ENCODE peak calls at places on chromosomes 2 and 18, in seven cellular contexts. One of them, this sample, is unnamed.

GRCh38 chr2:94871226-94872087 is at the start of gene TEKT4:
- DNase-seq in MM.1S: no peak
- DNase-seq in hepatocyte: no peak
- DNase-seq in GM23338: peak; percentile 56
- DNase-seq in HCT116: no peak
- DNase-seq in PC-9: peak; percentile 70
- DNase-seq in GM23248: peak; percentile 10
- DNase-seq in this sample: peak; percentile 55

GRCh38 chr2:35292269-35292668 is 1063.3 kb upstream of the CRIM1 start:
- DNase-seq in hepatocyte: no peak
- DNase-seq in PC-9: no peak
- DNase-seq in GM23248: no peak
- DNase-seq in MM.1S: no peak
- DNase-seq in GM23338: no peak
- DNase-seq in HCT116: no peak
- DNase-seq in this sample: peak; percentile 1

GRCh38 chr2:236162031-236162803 is 6.0 kb downstream of the GBX2 start:
- DNase-seq in hepatocyte: no peak
- DNase-seq in GM23338: peak; percentile 74
- DNase-seq in HCT116: no peak
- DNase-seq in PC-9: no peak
- DNase-seq in GM23248: no peak
- DNase-seq in MM.1S: no peak
- DNase-seq in this sample: no peak

GRCh38 chr2:11434443-11434842 is 31.5 kb downstream of the E2F6 start:
- DNase-seq in HCT116: no peak
- DNase-seq in MM.1S: no peak
- DNase-seq in hepatocyte: no peak
- DNase-seq in GM23338: no peak
- DNase-seq in PC-9: no peak
- DNase-seq in GM23248: no peak
- DNase-seq in this sample: no peak

GRCh38 chr2:179446475-179447141 is 182.0 kb upstream of the SESTD1 start:
- DNase-seq in HCT116: no peak
- DNase-seq in hepatocyte: no peak
- DNase-seq in GM23338: no peak
- DNase-seq in GM23248: no peak
- DNase-seq in MM.1S: no peak
- DNase-seq in PC-9: no peak
- DNase-seq in this sample: peak; percentile 89

GRCh38 chr2:31170071-31170698 is 31.9 kb upstream of the GALNT14 start:
- DNase-seq in GM23248: peak; percentile 74
- DNase-seq in HCT116: peak; percentile 40
- DNase-seq in GM23338: peak; percentile 77
- DNase-seq in MM.1S: peak; percentile 70
- DNase-seq in PC-9: peak; percentile 53
- DNase-seq in hepatocyte: peak; percentile 81
- DNase-seq in this sample: peak; percentile 72

GRCh38 chr18:61998957-61999356 is 106.2 kb upstream of the RNF152 start:
- DNase-seq in GM23338: no peak
- DNase-seq in PC-9: no peak
- DNase-seq in HCT116: no peak
- DNase-seq in GM23248: peak; percentile 86
- DNase-seq in hepatocyte: no peak
- DNase-seq in MM.1S: no peak
- DNase-seq in this sample: peak; percentile 71

GRCh38 chr2:43221660-43222471 is 4.5 kb downstream of the ZFP36L2 start:
- DNase-seq in PC-9: peak; percentile 90
- DNase-seq in GM23248: peak; percentile 94
- DNase-seq in GM23338: peak; percentile 94
- DNase-seq in hepatocyte: peak; percentile 95
- DNase-seq in HCT116: peak; percentile 64
- DNase-seq in MM.1S: peak; percentile 69
- DNase-seq in this sample: peak; percentile 89

GRCh38 chr2:232211743-232212686 is 166.5 kb upstream of the ALPP start:
- DNase-seq in PC-9: no peak
- DNase-seq in GM23338: no peak
- DNase-seq in hepatocyte: no peak
- DNase-seq in HCT116: no peak
- DNase-seq in MM.1S: peak; percentile 74
- DNase-seq in GM23248: no peak
- DNase-seq in this sample: no peak

DNA sequence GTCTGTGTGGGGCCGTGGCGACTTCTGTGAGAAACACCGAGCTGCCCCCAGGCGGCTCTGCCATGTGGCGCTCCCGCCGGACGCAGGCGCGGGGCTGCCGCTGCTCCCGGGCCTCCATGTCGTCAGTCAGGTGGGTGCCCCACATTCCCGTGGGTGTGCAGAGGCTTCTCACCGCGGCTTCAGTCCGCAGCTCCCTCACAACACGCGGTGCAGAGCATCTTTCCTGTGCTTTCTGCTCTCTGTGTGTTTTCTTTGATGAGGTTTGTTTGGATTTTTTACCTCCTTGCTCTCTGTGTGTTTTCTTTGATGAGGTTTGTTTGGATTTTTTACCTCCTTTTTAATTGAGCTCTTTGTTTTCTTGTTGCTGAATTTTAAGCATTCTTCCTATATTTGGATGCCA is 13.0 kb downstream of the AQP12A start:
- DNase-seq in MM.1S: no peak
- DNase-seq in GM23338: no peak
- DNase-seq in hepatocyte: no peak
- DNase-seq in GM23248: no peak
- DNase-seq in HCT116: no peak
- DNase-seq in PC-9: no peak
- DNase-seq in this sample: no peak
- TF ChIP-seq EZH2 in MM.1S: no peak
- TF ChIP-seq EZH2 in GM23338: no peak
- TF ChIP-seq EZH2 in hepatocyte: no peak
- TF ChIP-seq EZH2 in GM23248: no peak
- TF ChIP-seq EZH2 in HCT116: no peak
- TF ChIP-seq EZH2 in PC-9: peak; percentile 47
- TF ChIP-seq EZH2 in this sample: no peak

GRCh38 chr2:144096531-144096930 is 423.4 kb downstream of the ZEB2 start:
- DNase-seq in hepatocyte: no peak
- DNase-seq in PC-9: no peak
- DNase-seq in HCT116: no peak
- DNase-seq in GM23338: no peak
- DNase-seq in MM.1S: no peak
- DNase-seq in GM23248: no peak
- DNase-seq in this sample: no peak

GRCh38 chr2:144099746-144100438 is 420.0 kb downstream of the ZEB2 start:
- DNase-seq in hepatocyte: peak; percentile 28
- DNase-seq in GM23248: peak; percentile 84
- DNase-seq in GM23338: peak; percentile 11
- DNase-seq in MM.1S: no peak
- DNase-seq in HCT116: no peak
- DNase-seq in PC-9: peak; percentile 15
- DNase-seq in this sample: peak; percentile 91

GRCh38 chr2:144097440-144098225 is 422.3 kb downstream of the ZEB2 start:
- DNase-seq in hepatocyte: no peak
- DNase-seq in MM.1S: no peak
- DNase-seq in GM23248: no peak
- DNase-seq in GM23338: no peak
- DNase-seq in PC-9: no peak
- DNase-seq in HCT116: no peak
- DNase-seq in this sample: no peak

GRCh38 chr2:144102386-144102785 is 417.5 kb downstream of the ZEB2 start:
- DNase-seq in MM.1S: no peak
- DNase-seq in GM23338: no peak
- DNase-seq in GM23248: no peak
- DNase-seq in hepatocyte: no peak
- DNase-seq in PC-9: no peak
- DNase-seq in HCT116: no peak
- DNase-seq in this sample: no peak

DNA sequence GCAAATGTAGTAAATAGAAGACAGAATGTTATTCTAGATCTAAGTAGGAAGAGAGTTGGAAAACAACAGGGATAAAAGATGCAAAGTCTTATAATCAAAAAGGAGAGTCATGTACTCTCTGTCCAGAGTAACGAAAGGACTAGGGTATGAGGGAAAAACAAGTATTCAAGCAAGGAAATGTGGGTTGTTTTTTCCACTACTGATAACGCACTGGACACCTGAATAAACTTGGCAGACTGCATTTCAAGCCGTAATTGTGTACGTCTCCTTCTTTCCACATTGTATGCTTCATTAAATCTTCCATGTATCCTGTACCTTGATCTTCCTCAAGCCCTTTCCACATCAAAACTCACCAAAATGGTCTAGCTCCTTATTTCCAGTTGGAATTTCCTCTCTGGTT is 420.6 kb downstream of the ZEB2 start:
- DNase-seq in PC-9: no peak
- DNase-seq in HCT116: no peak
- DNase-seq in hepatocyte: no peak
- DNase-seq in GM23338: no peak
- DNase-seq in GM23248: no peak
- DNase-seq in MM.1S: no peak
- DNase-seq in this sample: no peak
- H3K9me2 ChIP-seq in PC-9: no peaks in the 10 kb centered on the region
- H3K9me2 ChIP-seq in HCT116: no peaks in the 10 kb centered on the region
- H3K9me2 ChIP-seq in hepatocyte: no peaks in the 10 kb centered on the region
- H3K9me2 ChIP-seq in GM23338: no peaks in the 10 kb centered on the region
- H3K9me2 ChIP-seq in GM23248: no peaks in the 10 kb centered on the region
- H3K9me2 ChIP-seq in MM.1S: no peaks in the 10 kb centered on the region
- H3K9me2 ChIP-seq in this sample: no peaks in the 10 kb centered on the region

DNA sequence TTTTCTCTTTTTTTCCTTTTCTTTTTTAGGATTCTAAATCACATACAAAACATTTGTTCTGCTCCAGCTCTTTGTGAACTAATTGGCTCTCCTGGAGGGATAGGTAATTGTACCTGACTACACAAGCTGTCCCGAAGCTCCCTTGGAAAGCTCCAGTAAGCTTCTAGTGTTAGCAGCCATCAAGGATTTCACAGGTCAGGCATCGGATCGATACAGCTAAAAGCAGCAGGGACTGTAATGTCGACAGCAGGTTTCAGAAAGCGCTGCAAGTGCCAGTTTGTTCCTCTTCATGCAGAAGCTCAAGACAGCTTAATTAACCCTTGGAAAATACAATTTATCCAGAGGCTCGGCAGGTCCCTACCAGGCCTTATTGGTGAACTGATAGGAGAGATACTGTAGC is 87.2 kb upstream of the VRK2 start:
- DNase-seq in MM.1S: no peak
- DNase-seq in GM23338: peak; percentile 9
- DNase-seq in HCT116: no peak
- DNase-seq in GM23248: no peak
- DNase-seq in PC-9: no peak
- DNase-seq in hepatocyte: no peak
- DNase-seq in this sample: no peak
- H2AFZ ChIP-seq in MM.1S: no peak overlapping the region
- H2AFZ ChIP-seq in GM23338: peak overlapping the region; percentile 70
- H2AFZ ChIP-seq in HCT116: no peak overlapping the region
- H2AFZ ChIP-seq in GM23248: no peak overlapping the region
- H2AFZ ChIP-seq in PC-9: peak overlapping the region; percentile 25
- H2AFZ ChIP-seq in hepatocyte: no peak overlapping the region
- H2AFZ ChIP-seq in this sample: no peak overlapping the region

GRCh38 chr2:205800257-205800656 is 118.0 kb downstream of the NRP2 start:
- DNase-seq in GM23338: no peak
- DNase-seq in HCT116: no peak
- DNase-seq in MM.1S: no peak
- DNase-seq in hepatocyte: no peak
- DNase-seq in GM23248: no peak
- DNase-seq in PC-9: no peak
- DNase-seq in this sample: no peak

GRCh38 chr2:205800804-205801203 is 118.5 kb downstream of the NRP2 start:
- DNase-seq in hepatocyte: peak; percentile 80
- DNase-seq in HCT116: no peak
- DNase-seq in MM.1S: no peak
- DNase-seq in PC-9: no peak
- DNase-seq in GM23338: no peak
- DNase-seq in GM23248: no peak
- DNase-seq in this sample: no peak

GRCh38 chr2:205792908-205793307 is 110.6 kb downstream of the NRP2 start:
- DNase-seq in HCT116: no peak
- DNase-seq in GM23248: no peak
- DNase-seq in MM.1S: no peak
- DNase-seq in PC-9: no peak
- DNase-seq in hepatocyte: no peak
- DNase-seq in GM23338: no peak
- DNase-seq in this sample: no peak

GRCh38 chr2:205797866-205798265 is 115.6 kb downstream of the NRP2 start:
- DNase-seq in HCT116: no peak
- DNase-seq in PC-9: no peak
- DNase-seq in hepatocyte: no peak
- DNase-seq in MM.1S: no peak
- DNase-seq in GM23338: no peak
- DNase-seq in GM23248: no peak
- DNase-seq in this sample: no peak

GRCh38 chr2:205796914-205797313 is 114.6 kb downstream of the NRP2 start:
- DNase-seq in PC-9: no peak
- DNase-seq in GM23338: no peak
- DNase-seq in GM23248: no peak
- DNase-seq in HCT116: no peak
- DNase-seq in MM.1S: no peak
- DNase-seq in hepatocyte: no peak
- DNase-seq in this sample: no peak
- TF ChIP-seq EZH2 in PC-9: no peak
- TF ChIP-seq EZH2 in GM23338: no peak
- TF ChIP-seq EZH2 in GM23248: no peak
- TF ChIP-seq EZH2 in HCT116: no peak
- TF ChIP-seq EZH2 in MM.1S: no peak
- TF ChIP-seq EZH2 in hepatocyte: no peak
- TF ChIP-seq EZH2 in this sample: no peak

This sample was measured in PC-3.